ENCODE peak calls at places on chromosome 14, in eight cellular contexts. D is fibroblast of lung, X is nephron progenitor cell, P is hepatocyte, U is endothelial cell, F is heart right ventricle, V is AG04450, E is cardiac fibroblast. L is an unnamed sample.

GRCh38 chr14:104600141-104600643 is 4.4 kb downstream of the TMEM179 start:
- DNase-seq in V (no peak), D (no peak), P (peak), X (no peak), U (no peak), F (no peak), E (no peak), L (no peak)

GRCh38 chr14:99735189-99736135 is 51.4 kb downstream of the CYP46A1 start:
- DNase-seq in D (no peak), X (no peak), U (no peak), V (no peak), E (no peak), P (no peak), F (peak), L (no peak)

GRCh38 chr14:30799933-30800332 is 74.4 kb upstream of the COCH start:
- DNase-seq in D (no peak), E (no peak), X (no peak), P (no peak), F (no peak), U (no peak), V (no peak), L (no peak)

GRCh38 chr14:32298346-32298745 is 30.8 kb upstream of the AKAP6 start:
- DNase-seq in U (no peak), E (no peak), D (no peak), F (no peak), P (no peak), X (no peak), V (no peak), L (no peak)

GRCh38 chr14:99175331-99176155 is 96.5 kb downstream of the BCL11B start:
- DNase-seq in V (no peak), X (no peak), F (no peak), U (no peak), P (no peak), D (no peak), E (no peak), L (no peak)

GRCh38 chr14:95424533-95424932 is 91.9 kb downstream of the SYNE3 start:
- DNase-seq in D (peak), E (peak), P (no peak), F (no peak), U (no peak), X (no peak), V (no peak), L (no peak)

GRCh38 chr14:54814076-54814475 is 88.5 kb downstream of the GCH1 start:
- DNase-seq in E (no peak), V (no peak), X (no peak), P (no peak), F (no peak), D (no peak), U (no peak), L (no peak)

GRCh38 chr14:50941151-50941550 is 3.1 kb downstream of the PYGL start:
- DNase-seq in X (no peak), D (no peak), U (no peak), F (no peak), E (no peak), P (no peak), V (no peak), L (no peak)

GRCh38 chr14:36020120-36021029 is 156.1 kb downstream of the PTCSC3 start:
- DNase-seq in U (no peak), X (no peak), E (no peak), F (no peak), P (no peak), D (no peak), V (no peak), L (no peak)

GRCh38 chr14:33457617-33458016 is 493.3 kb downstream of the EGLN3 start:
- DNase-seq in D (no peak), V (no peak), X (no peak), P (no peak), F (no peak), E (no peak), U (no peak), L (no peak)

GRCh38 chr14:105197274-105197673 is 16.2 kb upstream of the NUDT14 start:
- DNase-seq in V (no peak), U (no peak), E (peak), D (peak), F (peak), X (no peak), P (peak), L (no peak)

GRCh38 chr14:63677891-63678379 is 36.3 kb upstream of the WDR89 start:
- DNase-seq in X (no peak), F (no peak), E (peak), P (peak), V (no peak), D (no peak), U (no peak), L (no peak)

GRCh38 chr14:89352976-89353817 is 63.8 kb downstream of the FOXN3 start:
- DNase-seq in E (no peak), V (no peak), U (no peak), F (no peak), P (no peak), X (no peak), D (no peak), L (no peak)

GRCh38 chr14:73833530-73834257 is 17.9 kb upstream of the PTGR2 start:
- DNase-seq in V (no peak), D (peak), P (peak), U (no peak), X (no peak), E (peak), F (peak), L (no peak)

GRCh38 chr14:85531594-85532391 is 1.8 kb downstream of the FLRT2 start:
- DNase-seq in X (peak), V (no peak), U (peak), D (peak), F (peak), P (peak), E (peak), L (no peak)

GRCh38 chr14:74548881-74549280 is 55.3 kb downstream of the ISCA2 start:
- DNase-seq in F (peak), E (peak), V (no peak), D (peak), U (no peak), X (no peak), P (peak), L (no peak)

GRCh38 chr14:20684662-20685456 is 499 bp downstream of the RNASE4 start:
- DNase-seq in V (no peak), D (peak), E (peak), P (peak), X (peak), U (peak), F (peak), L (no peak)

GRCh38 chr14:35155962-35156361 is 33.6 kb downstream of the PRORP start:
- DNase-seq in P (peak), D (peak), U (no peak), F (no peak), V (peak), X (no peak), E (peak), L (peak)

GRCh38 chr14:61934385-61934784 is 172.2 kb downstream of the SNAPC1 start:
- DNase-seq in U (no peak), V (peak), F (no peak), X (no peak), E (peak), D (peak), P (no peak), L (no peak)

GRCh38 chr14:63952053-63952932 is 99.5 kb downstream of the SYNE2 start:
- DNase-seq in P (no peak), F (no peak), E (no peak), D (no peak), X (no peak), V (no peak), U (no peak), L (no peak)

GRCh38 chr14:73591690-73592448 is at the start of gene ACOT4:
- DNase-seq in D (peak), F (no peak), X (peak), V (no peak), U (peak), P (peak), E (peak), L (peak)

GRCh38 chr14:35336171-35337073 is 44.2 kb downstream of the PSMA6 start:
- DNase-seq in V (peak), U (peak), P (peak), F (peak), E (peak), X (peak), D (peak), L (no peak)

GRCh38 chr14:69059658-69060648 is 80.9 kb upstream of the ACTN1 start:
- DNase-seq in X (no peak), V (peak), U (no peak), E (peak), F (no peak), P (peak), D (peak), L (no peak)

GRCh38 chr14:48805315-48805714 is 780.9 kb downstream of the RPS29 start:
- DNase-seq in U (no peak), X (no peak), D (no peak), E (no peak), V (no peak), P (peak), F (no peak), L (no peak)

GRCh38 chr14:32201816-32202467 is at the start of gene RNU6-7:
- DNase-seq in P (peak), E (peak), V (no peak), U (peak), X (peak), D (peak), F (peak), L (no peak)

GRCh38 chr14:50347521-50347920 is 35.4 kb downstream of the DMAC2L start:
- DNase-seq in D (peak), U (no peak), F (no peak), P (peak), X (no peak), V (no peak), E (peak), L (no peak)

GRCh38 chr14:24418492-24418873 is 11.0 kb downstream of the CBLN3 start:
- DNase-seq in E (peak), X (no peak), F (no peak), P (no peak), U (no peak), D (no peak), V (no peak), L (no peak)

GRCh38 chr14:77037886-77038511 is 9.5 kb upstream of the IRF2BPL start:
- DNase-seq in X (no peak), V (no peak), F (no peak), U (no peak), D (peak), E (no peak), P (no peak), L (no peak)

GRCh38 chr14:100285021-100285912 is 21.0 kb downstream of the SLC25A29 start:
- DNase-seq in E (peak), X (peak), D (peak), F (peak), P (peak), U (peak), V (no peak), L (peak)

GRCh38 chr14:22952418-22952817 is 4.5 kb downstream of the HAUS4 start:
- DNase-seq in X (no peak), E (no peak), D (no peak), U (no peak), V (no peak), F (no peak), P (no peak), L (no peak)
- TF ChIP-seq CTCF in X (no peak), E (no peak), D (no peak), U (no peak), V (no peak), F (no peak), P (no peak), L (no peak)

GRCh38 chr14:58401587-58401986 is 5.9 kb downstream of the TOMM20L start:
- DNase-seq in V (no peak), U (no peak), X (no peak), D (no peak), F (no peak), P (no peak), E (no peak), L (no peak)
- TF ChIP-seq CTCF in V (no peak), U (no peak), X (no peak), D (no peak), F (no peak), P (no peak), E (no peak), L (no peak)

DNA sequence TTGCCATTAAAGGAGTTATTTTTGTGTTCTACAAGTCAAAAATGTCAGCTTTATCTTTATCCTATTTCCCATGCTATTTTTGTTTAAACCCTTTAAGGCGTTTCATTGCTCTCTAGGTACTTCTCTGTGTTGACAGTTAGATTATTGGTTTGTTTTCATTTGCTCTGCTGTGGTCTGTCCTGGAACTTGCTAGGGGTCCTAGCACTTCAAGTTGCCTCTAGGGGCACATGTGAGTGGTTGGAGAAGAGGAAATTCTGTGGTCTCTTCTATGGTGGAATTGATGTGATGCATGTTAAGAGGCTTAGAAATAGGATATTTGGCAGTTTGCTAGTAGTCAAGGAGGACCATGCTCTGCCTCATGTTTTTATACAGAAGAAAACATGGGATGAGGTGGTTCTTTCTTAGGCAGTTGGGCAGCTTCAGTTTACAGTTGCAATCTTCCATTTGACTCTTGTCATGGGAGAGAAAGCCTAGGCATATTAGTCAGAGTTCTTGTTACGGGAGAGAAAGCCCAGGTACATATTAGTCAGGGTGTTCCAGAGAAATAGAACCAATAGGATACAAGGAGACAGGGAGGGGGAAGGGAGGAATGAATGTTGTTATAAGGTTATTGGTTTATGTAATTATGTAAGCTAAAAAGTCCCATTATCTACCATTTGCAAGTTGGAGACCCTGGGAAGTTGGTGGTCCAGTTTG is 14.4 kb downstream of the TTLL5 start:
- DNase-seq in F (no peak), P (no peak), X (no peak), U (no peak), D (no peak), V (no peak), E (no peak), L (no peak)
- TF ChIP-seq CTCF in F (no peak), P (no peak), X (no peak), U (no peak), D (peak), V (peak), E (no peak), L (no peak)

GRCh38 chr14:91152499-91152898 is 38.6 kb downstream of the DGLUCY start:
- DNase-seq in V (no peak), P (no peak), E (no peak), U (no peak), X (no peak), F (no peak), D (no peak), L (no peak)

GRCh38 chr14:91153360-91153759 is 39.5 kb downstream of the DGLUCY start:
- DNase-seq in P (no peak), E (no peak), U (no peak), F (no peak), D (no peak), V (no peak), X (no peak), L (no peak)

GRCh38 chr14:91158091-91158790 is 44.4 kb downstream of the DGLUCY start:
- DNase-seq in X (no peak), F (no peak), V (no peak), U (no peak), D (no peak), P (no peak), E (no peak), L (no peak)

GRCh38 chr14:91154851-91155625 is 41.2 kb downstream of the DGLUCY start:
- DNase-seq in F (peak), P (peak), V (peak), D (peak), X (peak), U (no peak), E (peak), L (no peak)

GRCh38 chr14:91155626-91156089 is 41.8 kb downstream of the DGLUCY start:
- DNase-seq in D (no peak), E (no peak), U (no peak), P (no peak), F (no peak), X (no peak), V (no peak), L (no peak)
- TF ChIP-seq CTCF in D (peak), E (no peak), U (no peak), P (peak), F (no peak), X (no peak), V (peak), L (no peak)

DNA sequence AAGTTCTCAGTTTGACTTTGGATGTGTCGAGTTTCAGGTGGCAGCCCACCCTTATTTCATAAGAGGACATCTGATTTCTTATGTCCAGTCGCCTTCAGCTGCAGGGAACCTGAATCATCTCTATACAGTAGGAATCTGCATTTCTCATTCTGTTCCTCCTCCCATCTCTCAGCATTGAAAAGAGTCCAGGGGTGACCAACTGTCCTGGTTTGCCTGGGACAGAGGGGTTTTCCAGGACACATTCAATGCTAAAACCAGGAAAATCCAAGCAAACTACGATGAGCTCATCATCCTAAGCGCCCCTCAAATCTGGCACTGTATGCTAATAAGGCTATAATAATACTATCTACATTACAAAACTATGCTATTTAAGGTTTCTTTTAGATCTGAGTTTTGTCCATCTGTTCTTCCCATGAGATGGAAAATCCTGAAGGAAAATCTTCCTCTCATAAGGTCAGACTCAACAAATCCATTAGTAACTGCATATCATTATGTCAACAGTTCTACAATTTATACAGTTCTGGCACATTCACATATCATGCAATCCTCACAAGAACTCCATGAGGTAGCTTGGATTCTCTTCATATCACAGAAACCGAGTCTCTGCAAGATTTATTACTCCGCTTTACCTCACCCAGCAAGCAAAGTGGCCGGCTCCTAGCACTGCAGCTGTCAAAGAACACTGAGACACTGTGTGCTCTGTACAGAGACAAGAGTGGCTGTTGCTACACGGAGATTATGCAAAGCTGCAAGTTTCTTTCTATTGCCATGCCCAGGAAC is 15.6 kb upstream of the CALM1 start:
- DNase-seq in V (no peak), F (peak), E (peak), U (no peak), P (peak), D (no peak), X (no peak), L (no peak)
- TF ChIP-seq CTCF in V (no peak), F (no peak), E (no peak), U (no peak), P (no peak), D (no peak), X (no peak), L (no peak)

GRCh38 chr14:102571043-102571442 is 21.4 kb upstream of the RCOR1 start:
- DNase-seq in E (no peak), F (no peak), X (no peak), V (no peak), D (no peak), U (no peak), P (no peak), L (no peak)

GRCh38 chr14:102565959-102566358 is 26.5 kb upstream of the RCOR1 start:
- DNase-seq in E (no peak), V (no peak), P (no peak), F (no peak), X (no peak), U (no peak), D (no peak), L (no peak)

GRCh38 chr14:102565331-102565887 is 27.0 kb upstream of the RCOR1 start:
- DNase-seq in E (no peak), X (no peak), V (no peak), F (no peak), D (no peak), U (no peak), P (no peak), L (no peak)

GRCh38 chr14:102570334-102570995 is 22.0 kb upstream of the RCOR1 start:
- DNase-seq in V (no peak), E (no peak), U (no peak), P (no peak), D (no peak), F (no peak), X (no peak), L (no peak)

GRCh38 chr14:102568115-102568614 is 24.3 kb upstream of the RCOR1 start:
- DNase-seq in V (no peak), E (no peak), U (no peak), X (no peak), P (peak), D (no peak), F (no peak), L (no peak)
- TF ChIP-seq CTCF in V (no peak), E (no peak), U (no peak), X (no peak), P (no peak), D (no peak), F (no peak), L (no peak)

DNA sequence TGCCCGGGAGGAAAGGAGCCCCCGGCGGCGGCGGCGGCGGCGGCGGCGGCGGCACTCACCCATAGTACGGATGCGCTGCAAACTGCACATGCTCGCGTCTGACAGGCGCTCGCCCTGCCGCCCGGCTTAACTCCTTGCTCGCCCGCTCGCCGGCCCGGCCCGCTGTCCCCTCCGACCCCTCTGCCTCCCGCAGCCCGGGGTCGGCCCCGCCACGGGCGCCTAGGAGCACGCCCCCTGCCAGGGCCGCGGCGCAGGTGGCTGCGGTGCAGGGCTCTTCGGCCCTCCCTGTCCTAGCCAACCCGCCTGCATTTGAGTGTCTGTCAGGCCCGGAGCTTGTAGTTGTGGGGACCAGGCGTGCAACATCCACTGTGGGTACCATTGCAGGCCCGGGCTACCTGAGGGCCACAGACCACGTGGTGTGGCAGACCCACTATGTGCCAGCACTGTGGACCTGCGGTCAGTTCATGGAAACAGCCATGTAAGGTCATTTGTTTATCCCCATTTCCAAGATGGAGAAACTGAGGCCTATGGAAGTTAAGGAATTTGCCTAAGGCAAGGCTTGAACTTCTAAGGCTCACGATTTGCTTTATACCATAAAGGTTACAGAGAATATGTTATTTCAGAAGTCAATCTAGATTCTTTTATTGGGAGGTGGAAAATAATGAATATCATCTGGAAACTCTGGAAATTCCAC is 17.6 kb upstream of the PLEKHH1 start:
- DNase-seq in V (no peak), P (no peak), D (no peak), U (no peak), F (no peak), E (no peak), X (no peak), L (peak)
- TF ChIP-seq CTCF in V (no peak), P (no peak), D (no peak), U (no peak), F (no peak), E (no peak), X (no peak), L (no peak)

GRCh38 chr14:96497586-96497985 is 4.6 kb upstream of the PAPOLA start:
- DNase-seq in P (no peak), F (no peak), U (no peak), D (no peak), V (no peak), E (no peak), X (no peak), L (no peak)

GRCh38 chr14:96501383-96501745 is 818 bp upstream of the PAPOLA start:
- DNase-seq in U (peak), X (no peak), F (no peak), D (no peak), V (no peak), E (no peak), P (peak), L (no peak)

GRCh38 chr14:96502621-96503251 is 554 bp downstream of the PAPOLA start:
- DNase-seq in U (peak), F (peak), E (peak), V (no peak), X (peak), P (peak), D (peak), L (peak)

GRCh38 chr14:96497087-96497486 is 5.1 kb upstream of the PAPOLA start:
- DNase-seq in D (no peak), F (no peak), P (no peak), U (no peak), X (no peak), V (no peak), E (no peak), L (peak)

GRCh38 chr14:96501746-96502620 is at the start of gene PAPOLA:
- DNase-seq in V (peak), F (peak), D (peak), X (peak), P (peak), E (peak), U (peak), L (peak)
- TF ChIP-seq CTCF in V (no peak), F (no peak), D (no peak), X (no peak), P (no peak), E (peak), U (no peak), L (no peak)